ENCODE peak calls at places on chromosomes 11 and 22, in ten cellular contexts. One of them, this sample, is unnamed.

GRCh38 chr11:65592840-65593517 is 2.6 kb downstream of the KCNK7 start:
- ATAC-seq in A549: no peak
- ATAC-seq in body of pancreas: no peak
- ATAC-seq in gastrocnemius medialis: peak
- ATAC-seq in K562: no peak
- ATAC-seq in right lobe of liver: no peak
- ATAC-seq in heart left ventricle: no peak
- ATAC-seq in upper lobe of left lung: no peak
- ATAC-seq in HepG2: no peak
- ATAC-seq in GM12878: no peak
- ATAC-seq in this sample: no peak

GRCh38 chr22:28992565-28993326 is 68.9 kb downstream of the C22orf31 start:
- ATAC-seq in A549: no peak
- ATAC-seq in body of pancreas: no peak
- ATAC-seq in gastrocnemius medialis: peak
- ATAC-seq in K562: no peak
- ATAC-seq in right lobe of liver: no peak
- ATAC-seq in heart left ventricle: no peak
- ATAC-seq in upper lobe of left lung: no peak
- ATAC-seq in HepG2: no peak
- ATAC-seq in GM12878: peak
- ATAC-seq in this sample: no peak

GRCh38 chr11:85783758-85784157 is 27.2 kb downstream of the SYTL2 start:
- ATAC-seq in A549: no peak
- ATAC-seq in body of pancreas: peak
- ATAC-seq in gastrocnemius medialis: no peak
- ATAC-seq in K562: no peak
- ATAC-seq in right lobe of liver: no peak
- ATAC-seq in heart left ventricle: no peak
- ATAC-seq in upper lobe of left lung: no peak
- ATAC-seq in HepG2: no peak
- ATAC-seq in GM12878: no peak
- ATAC-seq in this sample: no peak

GRCh38 chr22:29773233-29773632 is 6.1 kb downstream of the UQCR10 start:
- ATAC-seq in A549: peak
- ATAC-seq in body of pancreas: no peak
- ATAC-seq in gastrocnemius medialis: peak
- ATAC-seq in K562: no peak
- ATAC-seq in right lobe of liver: no peak
- ATAC-seq in heart left ventricle: peak
- ATAC-seq in upper lobe of left lung: no peak
- ATAC-seq in HepG2: peak
- ATAC-seq in GM12878: no peak
- ATAC-seq in this sample: no peak

GRCh38 chr22:36977401-36977861 is 41.8 kb downstream of the TST start:
- ATAC-seq in A549: peak
- ATAC-seq in body of pancreas: peak
- ATAC-seq in gastrocnemius medialis: no peak
- ATAC-seq in K562: peak
- ATAC-seq in right lobe of liver: peak
- ATAC-seq in heart left ventricle: peak
- ATAC-seq in upper lobe of left lung: peak
- ATAC-seq in HepG2: peak
- ATAC-seq in GM12878: peak
- ATAC-seq in this sample: peak

GRCh38 chr11:121582296-121582695 is 129.5 kb upstream of the SORL1-AS1 start:
- ATAC-seq in A549: no peak
- ATAC-seq in body of pancreas: no peak
- ATAC-seq in gastrocnemius medialis: no peak
- ATAC-seq in K562: no peak
- ATAC-seq in right lobe of liver: peak
- ATAC-seq in heart left ventricle: no peak
- ATAC-seq in upper lobe of left lung: no peak
- ATAC-seq in HepG2: peak
- ATAC-seq in GM12878: no peak
- ATAC-seq in this sample: no peak

GRCh38 chr11:32435947-32436750 is 810 bp upstream of the WT1 start:
- ATAC-seq in A549: no peak
- ATAC-seq in body of pancreas: no peak
- ATAC-seq in gastrocnemius medialis: no peak
- ATAC-seq in K562: no peak
- ATAC-seq in right lobe of liver: peak
- ATAC-seq in heart left ventricle: no peak
- ATAC-seq in upper lobe of left lung: peak
- ATAC-seq in HepG2: no peak
- ATAC-seq in GM12878: no peak
- ATAC-seq in this sample: no peak

GRCh38 chr11:106507645-106508306 is 430.3 kb downstream of the AASDHPPT start:
- ATAC-seq in A549: no peak
- ATAC-seq in body of pancreas: no peak
- ATAC-seq in gastrocnemius medialis: no peak
- ATAC-seq in K562: no peak
- ATAC-seq in right lobe of liver: no peak
- ATAC-seq in heart left ventricle: no peak
- ATAC-seq in upper lobe of left lung: no peak
- ATAC-seq in HepG2: no peak
- ATAC-seq in GM12878: no peak
- ATAC-seq in this sample: no peak

GRCh38 chr11:102360681-102361080 is 13.7 kb downstream of the BIRC2 start:
- ATAC-seq in A549: no peak
- ATAC-seq in body of pancreas: no peak
- ATAC-seq in gastrocnemius medialis: no peak
- ATAC-seq in K562: no peak
- ATAC-seq in right lobe of liver: no peak
- ATAC-seq in heart left ventricle: no peak
- ATAC-seq in upper lobe of left lung: no peak
- ATAC-seq in HepG2: no peak
- ATAC-seq in GM12878: no peak
- ATAC-seq in this sample: no peak

GRCh38 chr22:23121026-23121823 is 20.6 kb downstream of the RSPH14 start:
- ATAC-seq in A549: no peak
- ATAC-seq in body of pancreas: no peak
- ATAC-seq in gastrocnemius medialis: no peak
- ATAC-seq in K562: no peak
- ATAC-seq in right lobe of liver: no peak
- ATAC-seq in heart left ventricle: no peak
- ATAC-seq in upper lobe of left lung: no peak
- ATAC-seq in HepG2: no peak
- ATAC-seq in GM12878: peak
- ATAC-seq in this sample: no peak

GRCh38 chr11:111308140-111308539 is 9.8 kb downstream of the POU2AF3 start:
- ATAC-seq in A549: peak
- ATAC-seq in body of pancreas: peak
- ATAC-seq in gastrocnemius medialis: no peak
- ATAC-seq in K562: no peak
- ATAC-seq in right lobe of liver: peak
- ATAC-seq in heart left ventricle: peak
- ATAC-seq in upper lobe of left lung: no peak
- ATAC-seq in HepG2: peak
- ATAC-seq in GM12878: no peak
- ATAC-seq in this sample: no peak

GRCh38 chr11:128607819-128608218 is 20.5 kb upstream of the ETS1 start:
- ATAC-seq in A549: no peak
- ATAC-seq in body of pancreas: no peak
- ATAC-seq in gastrocnemius medialis: no peak
- ATAC-seq in K562: no peak
- ATAC-seq in right lobe of liver: peak
- ATAC-seq in heart left ventricle: peak
- ATAC-seq in upper lobe of left lung: peak
- ATAC-seq in HepG2: no peak
- ATAC-seq in GM12878: no peak
- ATAC-seq in this sample: no peak

GRCh38 chr11:33913991-33914390 is 22.1 kb upstream of the LMO2 start:
- ATAC-seq in A549: no peak
- ATAC-seq in body of pancreas: no peak
- ATAC-seq in gastrocnemius medialis: no peak
- ATAC-seq in K562: no peak
- ATAC-seq in right lobe of liver: no peak
- ATAC-seq in heart left ventricle: no peak
- ATAC-seq in upper lobe of left lung: no peak
- ATAC-seq in HepG2: no peak
- ATAC-seq in GM12878: no peak
- ATAC-seq in this sample: no peak
- H3K27ac ChIP-seq in A549: no peak
- H3K27ac ChIP-seq in body of pancreas: no peak
- H3K27ac ChIP-seq in gastrocnemius medialis: no peak
- H3K27ac ChIP-seq in K562: no peak
- H3K27ac ChIP-seq in right lobe of liver: no peak
- H3K27ac ChIP-seq in heart left ventricle: no peak
- H3K27ac ChIP-seq in upper lobe of left lung: no peak
- H3K27ac ChIP-seq in HepG2: no peak
- H3K27ac ChIP-seq in GM12878: no peak
- H3K27ac ChIP-seq in this sample: no peak

GRCh38 chr22:46390652-46391301 is 55.3 kb downstream of the TRMU start:
- ATAC-seq in A549: no peak
- ATAC-seq in body of pancreas: peak
- ATAC-seq in gastrocnemius medialis: peak
- ATAC-seq in K562: peak
- ATAC-seq in right lobe of liver: peak
- ATAC-seq in heart left ventricle: peak
- ATAC-seq in upper lobe of left lung: peak
- ATAC-seq in HepG2: peak
- ATAC-seq in GM12878: no peak
- ATAC-seq in this sample: no peak
- TF ChIP-seq CTCF in A549: no peak
- TF ChIP-seq CTCF in body of pancreas: peak
- TF ChIP-seq CTCF in gastrocnemius medialis: peak
- TF ChIP-seq CTCF in K562: peak
- TF ChIP-seq CTCF in right lobe of liver: peak
- TF ChIP-seq CTCF in heart left ventricle: no peak
- TF ChIP-seq CTCF in upper lobe of left lung: no peak
- TF ChIP-seq CTCF in HepG2: peak
- TF ChIP-seq CTCF in GM12878: no peak
- TF ChIP-seq CTCF in this sample: peak

DNA sequence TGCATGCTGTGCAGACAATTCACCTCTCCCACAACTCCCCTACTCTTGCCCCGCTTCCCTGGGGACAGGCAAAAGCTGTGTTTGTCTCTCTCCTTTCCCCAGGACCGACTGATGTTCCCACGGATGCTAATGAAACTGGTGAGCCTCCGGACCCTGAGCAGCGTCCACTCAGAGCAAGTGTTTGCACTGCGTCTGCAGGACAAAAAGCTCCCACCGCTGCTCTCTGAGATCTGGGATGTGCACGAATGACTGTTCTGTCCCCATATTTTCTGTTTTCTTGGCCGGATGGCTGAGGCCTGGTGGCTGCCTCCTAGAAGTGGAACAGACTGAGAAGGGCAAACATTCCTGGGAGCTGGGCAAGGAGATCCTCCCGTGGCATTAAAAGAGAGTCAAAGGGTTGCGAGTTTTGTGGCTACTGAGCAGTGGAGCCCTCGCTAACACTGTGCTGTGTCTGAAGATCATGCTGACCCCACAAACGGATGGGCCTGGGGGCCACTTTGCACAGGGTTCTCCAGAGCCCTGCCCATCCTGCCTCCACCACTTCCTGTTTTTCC is 1.4 kb upstream of the MADD start:
- ATAC-seq in A549: no peak
- ATAC-seq in body of pancreas: no peak
- ATAC-seq in gastrocnemius medialis: no peak
- ATAC-seq in K562: no peak
- ATAC-seq in right lobe of liver: no peak
- ATAC-seq in heart left ventricle: no peak
- ATAC-seq in upper lobe of left lung: no peak
- ATAC-seq in HepG2: no peak
- ATAC-seq in GM12878: no peak
- ATAC-seq in this sample: no peak
- TF ChIP-seq POLR2A in A549: no peak
- TF ChIP-seq POLR2A in body of pancreas: no peak
- TF ChIP-seq POLR2A in gastrocnemius medialis: no peak
- TF ChIP-seq POLR2A in K562: no peak
- TF ChIP-seq POLR2A in right lobe of liver: no peak
- TF ChIP-seq POLR2A in heart left ventricle: peak
- TF ChIP-seq POLR2A in upper lobe of left lung: peak
- TF ChIP-seq POLR2A in HepG2: no peak
- TF ChIP-seq POLR2A in GM12878: no peak
- TF ChIP-seq POLR2A in this sample: no peak

GRCh38 chr11:7577883-7578242 is 64.1 kb downstream of the PPFIBP2 start:
- ATAC-seq in A549: no peak
- ATAC-seq in body of pancreas: no peak
- ATAC-seq in gastrocnemius medialis: peak
- ATAC-seq in K562: peak
- ATAC-seq in right lobe of liver: no peak
- ATAC-seq in heart left ventricle: peak
- ATAC-seq in upper lobe of left lung: peak
- ATAC-seq in HepG2: no peak
- ATAC-seq in GM12878: no peak
- ATAC-seq in this sample: no peak
- H3K27ac ChIP-seq in A549: peak
- H3K27ac ChIP-seq in body of pancreas: peak
- H3K27ac ChIP-seq in gastrocnemius medialis: peak
- H3K27ac ChIP-seq in K562: no peak
- H3K27ac ChIP-seq in right lobe of liver: no peak
- H3K27ac ChIP-seq in heart left ventricle: peak
- H3K27ac ChIP-seq in upper lobe of left lung: peak
- H3K27ac ChIP-seq in HepG2: no peak
- H3K27ac ChIP-seq in GM12878: peak
- H3K27ac ChIP-seq in this sample: peak

DNA sequence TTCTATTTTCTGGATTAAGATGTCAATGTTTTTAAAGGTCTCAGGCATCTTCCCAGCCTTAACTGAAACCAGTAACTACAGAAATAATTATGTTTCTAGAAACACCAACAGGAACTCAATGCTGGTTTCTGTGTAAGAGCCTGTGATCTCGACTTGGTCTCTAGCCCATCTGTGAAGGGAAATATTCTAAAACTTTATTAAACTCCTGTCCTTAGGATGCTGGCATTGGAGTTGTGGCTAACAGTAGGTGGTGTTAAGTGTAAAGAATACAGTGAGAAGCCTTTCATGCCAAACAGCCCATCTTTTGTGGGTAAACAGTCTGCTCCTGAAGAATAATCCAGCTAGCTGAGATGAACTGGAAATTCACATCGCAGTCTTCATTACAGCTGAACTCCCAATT is 133.2 kb downstream of the ADAMTS15 start:
- ATAC-seq in A549: no peak
- ATAC-seq in body of pancreas: no peak
- ATAC-seq in gastrocnemius medialis: no peak
- ATAC-seq in K562: no peak
- ATAC-seq in right lobe of liver: no peak
- ATAC-seq in heart left ventricle: no peak
- ATAC-seq in upper lobe of left lung: no peak
- ATAC-seq in HepG2: no peak
- ATAC-seq in GM12878: no peak
- ATAC-seq in this sample: no peak
- TF ChIP-seq CTCF in A549: no peak
- TF ChIP-seq CTCF in body of pancreas: no peak
- TF ChIP-seq CTCF in gastrocnemius medialis: no peak
- TF ChIP-seq CTCF in K562: no peak
- TF ChIP-seq CTCF in right lobe of liver: no peak
- TF ChIP-seq CTCF in heart left ventricle: no peak
- TF ChIP-seq CTCF in upper lobe of left lung: no peak
- TF ChIP-seq CTCF in HepG2: no peak
- TF ChIP-seq CTCF in GM12878: no peak
- TF ChIP-seq CTCF in this sample: no peak